ENCODE peak calls at places on chromosomes 4 and X, in six cellular contexts. Z is right cardiac atrium, N is hepatocyte, C is mammary epithelial cell, P is transverse colon, O is left ventricle myocardium inferior. U is an unnamed sample.

GRCh38 chrX:153179131-153179530 is at the start of gene MAGEA1:
- DNase-seq in Z (no peak), C (no peak), O (no peak), N (no peak), P (no peak), U (no peak)

GRCh38 chrX:63506320-63506719 is 155.2 kb upstream of the SPIN4 start:
- DNase-seq in N (peak; percentile 26), Z (no peak), C (peak; percentile 13), P (no peak), O (no peak), U (no peak)

GRCh38 chr4:1249148-1249730 is 309 bp upstream of the CTBP1 start:
- DNase-seq in Z (peak; percentile 96), P (peak; percentile 89), C (peak; percentile 81), N (peak; percentile 97), O (peak; percentile 89), U (peak; percentile 96)

GRCh38 chrX:10199212-10199611 is 42.4 kb downstream of the CLCN4 start:
- DNase-seq in C (no peak), P (peak; percentile 29), O (peak; percentile 29), N (no peak), Z (peak; percentile 70), U (no peak)

GRCh38 chr4:137359691-137360315 is 172.5 kb downstream of the PCDH18 start:
- DNase-seq in Z (no peak), O (no peak), C (no peak), N (peak; percentile 34), P (no peak), U (no peak)

GRCh38 chrX:65871671-65872311 is 168.1 kb downstream of the VSIG4 start:
- DNase-seq in O (no peak), C (peak; percentile 84), Z (no peak), P (peak; percentile 64), N (peak; percentile 49), U (no peak)

GRCh38 chr4:173138636-173139035 is 30.0 kb upstream of the GALNT7 start:
- DNase-seq in N (no peak), C (no peak), Z (no peak), P (no peak), O (no peak), U (no peak)

GRCh38 chr4:147928400-147928799 is 196.5 kb downstream of the ARHGAP10 start:
- DNase-seq in C (no peak), P (no peak), N (no peak), O (no peak), Z (no peak), U (no peak)

GRCh38 chr4:113474017-113474416 is 287.5 kb downstream of the CAMK2D start:
- DNase-seq in Z (no peak), O (no peak), N (no peak), C (peak; percentile 93), P (no peak), U (no peak)

GRCh38 chr4:59818656-59819055 is 1381.5 kb upstream of the ADGRL3 start:
- DNase-seq in P (no peak), Z (peak; percentile 13), O (no peak), N (no peak), C (no peak), U (no peak)

GRCh38 chr4:56460085-56460484 is 7.3 kb upstream of the SRP72 start:
- DNase-seq in P (no peak), C (peak; percentile 24), N (no peak), O (no peak), Z (no peak), U (no peak)

GRCh38 chr4:118736867-118737266 is 51.7 kb downstream of the METTL14 start:
- DNase-seq in P (no peak), N (no peak), C (no peak), O (no peak), Z (no peak), U (no peak)

GRCh38 chr4:14700544-14700943 is 301.7 kb upstream of the CPEB2 start:
- DNase-seq in P (no peak), Z (no peak), N (no peak), C (no peak), O (no peak), U (no peak)

GRCh38 chrX:35025820-35026219 is 83.2 kb downstream of the FAM47B start:
- DNase-seq in P (no peak), N (no peak), C (no peak), O (no peak), Z (no peak), U (no peak)

GRCh38 chrX:103175944-103176753 is 38.8 kb upstream of the BEX4 start:
- DNase-seq in N (peak; percentile 67), P (peak; percentile 59), O (peak; percentile 36), Z (peak; percentile 79), C (peak; percentile 23), U (no peak)

DNA sequence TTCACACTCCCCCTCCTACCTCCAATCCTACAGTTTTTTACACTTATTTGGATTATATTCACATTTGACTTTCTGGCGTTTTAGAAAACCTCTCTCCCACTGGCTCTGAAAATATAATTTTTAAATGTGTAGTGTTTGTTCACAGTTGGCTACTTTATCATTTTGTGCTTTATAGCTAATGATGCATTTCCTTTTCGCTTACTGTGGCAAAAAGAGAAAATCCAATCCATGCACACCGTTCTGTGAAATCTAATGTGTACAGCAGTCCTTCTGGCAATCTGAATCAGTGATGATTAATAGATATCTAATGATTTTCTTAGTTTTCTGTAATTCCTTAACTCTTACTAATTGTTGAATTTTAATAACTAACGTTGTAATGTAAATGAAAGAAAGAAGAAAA is 271.5 kb downstream of the ARAP2 start:
- DNase-seq in P (no peak), Z (no peak), C (no peak), N (no peak), O (no peak), U (no peak)
- H3K4me3 ChIP-seq in P (no peak overlapping the region), Z (no peak overlapping the region), C (no peak overlapping the region), N (no peak overlapping the region), O (no peak overlapping the region), U (no peak overlapping the region)

DNA sequence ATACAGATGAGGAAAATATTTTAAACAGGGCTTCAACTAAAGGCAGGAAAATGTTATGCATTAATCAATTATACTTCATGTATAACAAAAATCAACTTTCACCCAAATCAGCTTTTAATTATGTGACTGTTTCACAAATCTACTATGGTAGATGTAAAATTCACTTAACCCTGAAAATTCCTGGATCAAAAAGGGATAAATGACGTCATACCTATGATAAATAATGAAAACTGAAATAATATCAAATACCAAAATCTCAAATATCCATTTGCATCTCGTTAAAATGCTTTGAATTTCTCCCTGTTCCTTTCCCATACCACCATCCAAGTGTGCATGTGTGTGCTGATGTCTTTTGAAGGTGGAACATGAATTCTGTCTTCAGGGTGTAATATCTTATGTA is 11.5 kb downstream of the S100G start:
- DNase-seq in O (no peak), P (no peak), N (no peak), Z (no peak), C (no peak), U (no peak)
- H3K4me1 ChIP-seq in O (no peaks in the 10 kb centered on the region), P (no peaks in the 10 kb centered on the region), N (peaks cover 5% of the 10 kb centered on the region), Z (no peaks in the 10 kb centered on the region), C (peaks cover 4% of the 10 kb centered on the region), U (no peaks in the 10 kb centered on the region)

DNA sequence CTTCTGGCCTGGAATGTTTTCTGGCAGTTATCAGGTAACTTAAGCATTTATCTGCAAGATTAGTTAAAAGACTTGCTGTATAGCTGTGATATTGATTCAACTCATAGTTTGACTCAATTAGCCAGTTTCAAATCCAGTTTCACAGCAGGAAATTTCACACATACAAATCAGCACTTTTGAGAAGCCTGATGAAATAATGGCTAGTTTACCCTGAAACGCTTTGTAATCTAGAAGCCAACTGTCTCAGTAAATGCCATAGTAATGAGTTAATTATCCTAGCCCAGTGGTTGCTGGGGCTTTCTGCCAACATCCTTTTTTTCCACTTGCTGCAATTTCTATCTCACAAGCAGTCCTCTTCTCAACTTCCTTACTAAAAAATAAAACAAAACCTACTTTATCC is 53.1 kb downstream of the ARHGEF38 start:
- DNase-seq in P (no peak), Z (no peak), C (peak; percentile 51), O (no peak), N (no peak), U (no peak)
- H3K27ac ChIP-seq in P (no peak overlapping the region), Z (no peak overlapping the region), C (no peak overlapping the region), O (no peak overlapping the region), N (no peak overlapping the region), U (no peak overlapping the region)

GRCh38 chr4:16775411-16776154 is 122.9 kb downstream of the LDB2 start:
- DNase-seq in P (no peak), C (no peak), Z (no peak), N (no peak), O (no peak), U (no peak)
- H3K4me3 ChIP-seq in P (no peak overlapping the region), C (no peak overlapping the region), Z (no peak overlapping the region), N (no peak overlapping the region), O (no peak overlapping the region), U (no peak overlapping the region)

DNA sequence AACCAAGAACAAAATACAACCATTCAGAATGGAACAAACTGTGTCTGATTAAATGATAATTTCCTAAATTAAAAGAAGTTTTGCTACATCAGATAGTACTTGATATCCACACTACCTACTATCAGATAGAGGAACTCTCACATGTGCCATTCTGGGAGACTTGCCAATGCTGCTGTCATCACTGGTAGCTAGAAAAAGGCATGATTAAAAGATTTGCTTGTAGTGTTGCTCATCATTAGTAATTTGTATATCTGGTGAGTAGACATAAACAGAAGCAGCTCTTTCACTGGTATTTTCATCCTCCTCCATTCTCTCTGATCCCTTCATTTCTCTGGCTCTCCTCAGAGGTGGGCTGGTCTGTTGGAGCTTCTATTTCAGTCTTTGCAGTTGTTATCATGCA is 56.0 kb downstream of the SPRY1 start:
- DNase-seq in N (peak; percentile 32), Z (peak; percentile 63), C (peak; percentile 91), O (no peak), P (peak; percentile 46), U (no peak)
- H3K4me1 ChIP-seq in N (no peaks in the 10 kb centered on the region), Z (no peaks in the 10 kb centered on the region), C (peaks cover 11% of the 10 kb centered on the region), O (no peaks in the 10 kb centered on the region), P (peaks cover 8% of the 10 kb centered on the region), U (no peaks in the 10 kb centered on the region)

GRCh38 chr4:169116270-169116901 is 106.3 kb upstream of the CBR4 start:
- DNase-seq in P (no peak), N (no peak), Z (peak; percentile 35), O (no peak), C (peak; percentile 84), U (peak; percentile 67)
- H3K27ac ChIP-seq in P (no peak overlapping the region), N (peak overlapping the region; percentile 79), Z (no peak overlapping the region), O (no peak overlapping the region), C (peak overlapping the region; percentile 97), U (peak overlapping the region; percentile 85)